ENCODE peak calls at places on chromosomes 5 and 9, in four cellular contexts. O, U, R and B are unnamed samples.

GRCh38 chr5:154179846-154180710 is 10.5 kb upstream of the GALNT10 start:
- DNase-seq in O (peak; percentile 69), U (no peak), R (peak; percentile 68), B (peak; percentile 68)

GRCh38 chr5:113027431-113027830 is 50.8 kb downstream of the DCP2 start:
- DNase-seq in U (no peak), R (no peak), O (no peak), B (no peak)

GRCh38 chr5:102809033-102809432 is 53.9 kb downstream of the PAM start:
- DNase-seq in R (peak; percentile 75), U (no peak), O (no peak), B (peak; percentile 61)

GRCh38 chr9:110738982-110739381 is 70.4 kb downstream of the MUSK start:
- DNase-seq in U (no peak), R (no peak), O (no peak), B (peak; percentile 47)

GRCh38 chr9:112029921-112030444 is 133.4 kb downstream of the UGCG start:
- DNase-seq in U (no peak), R (peak; percentile 99), O (peak; percentile 41), B (peak; percentile 94)

GRCh38 chr9:130805510-130806387 is 29.3 kb upstream of the ABL1 start:
- DNase-seq in R (peak; percentile 29), O (no peak), U (no peak), B (no peak)

GRCh38 chr5:135878156-135878620 is 17.5 kb downstream of the IL9 start:
- DNase-seq in O (no peak), U (no peak), R (peak; percentile 79), B (peak; percentile 80)

GRCh38 chr5:122972877-122973276 is 63.6 kb downstream of the PPIC start:
- DNase-seq in O (no peak), U (no peak), R (peak; percentile 40), B (peak; percentile 89)

GRCh38 chr9:136759436-136760325 is 1.6 kb upstream of the LCN8 start:
- DNase-seq in U (no peak), R (no peak), O (no peak), B (no peak)

GRCh38 chr9:121637441-121638222 is 13.8 kb upstream of the DAB2IP start:
- DNase-seq in R (peak; percentile 32), U (no peak), O (no peak), B (peak; percentile 67)

GRCh38 chr5:76660360-76660759 is 37.2 kb upstream of the F2RL2 start:
- DNase-seq in R (no peak), U (no peak), O (no peak), B (no peak)

GRCh38 chr5:83031391-83031790 is 45.8 kb downstream of the TMEM167A start:
- DNase-seq in R (no peak), U (no peak), O (no peak), B (no peak)

GRCh38 chr5:76081811-76082783 is 1.1 kb upstream of the SV2C start:
- DNase-seq in O (peak; percentile 19), R (no peak), U (no peak), B (no peak)

GRCh38 chr9:16579872-16580432 is 290.5 kb downstream of the BNC2 start:
- DNase-seq in O (no peak), R (peak; percentile 45), U (no peak), B (no peak)

GRCh38 chr5:148107608-148108007 is 43.8 kb downstream of the SPINK5 start:
- DNase-seq in R (peak; percentile 23), U (no peak), O (no peak), B (peak; percentile 8)

GRCh38 chr9:4324513-4324912 is 24.6 kb upstream of the GLIS3 start:
- DNase-seq in R (peak; percentile 63), O (no peak), U (no peak), B (peak; percentile 14)